ENCODE peak calls at places on chromosomes 2 and 18, in nine cellular contexts. Q is IMR-90, V is WERI-Rb-1, K is cardiac fibroblast, P is Peyer's patch, E is GM23248, W is lower lobe of right lung, D is fibroblast of pulmonary artery, T is fibroblast of the aortic adventitia. S is an unnamed sample.

GRCh38 chr2:24919977-24920812 is at the start of gene ADCY3:
- DNase-seq in Q (peak; percentile 29), V (peak; percentile 60), K (no peak), P (peak; percentile 85), E (peak; percentile 78), W (peak; percentile 57), D (peak; percentile 29), T (peak; percentile 29), S (peak; percentile 84)

GRCh38 chr2:129744649-129745048 is 234.8 kb upstream of the RAB6C start:
- DNase-seq in Q (no peak), V (peak; percentile 24), K (no peak), P (no peak), E (no peak), W (no peak), D (no peak), T (no peak), S (no peak)

GRCh38 chr2:215190588-215190987 is 52.2 kb upstream of the ABCA12 start:
- DNase-seq in Q (no peak), V (no peak), K (no peak), P (no peak), E (no peak), W (no peak), D (no peak), T (no peak), S (no peak)

GRCh38 chr2:196046123-196046917 is 22.3 kb downstream of the DNAH7 start:
- DNase-seq in Q (peak; percentile 67), V (no peak), K (peak; percentile 32), P (no peak), E (no peak), W (no peak), D (peak; percentile 40), T (peak; percentile 52), S (peak; percentile 38)

GRCh38 chr18:58325521-58325908 is 281.5 kb downstream of the NEDD4L start:
- DNase-seq in Q (peak; percentile 33), V (no peak), K (no peak), P (no peak), E (peak; percentile 59), W (no peak), D (no peak), T (peak; percentile 22), S (no peak)

GRCh38 chr2:20514596-20515269 is 67.9 kb downstream of the RHOB start:
- DNase-seq in Q (peak; percentile 98), V (no peak), K (peak; percentile 98), P (peak; percentile 56), E (peak; percentile 98), W (no peak), D (peak; percentile 97), T (peak; percentile 96), S (no peak)

GRCh38 chr2:10170256-10170655 is 47.7 kb downstream of the RRM2 start:
- DNase-seq in Q (peak; percentile 66), V (no peak), K (peak; percentile 50), P (no peak), E (peak; percentile 36), W (no peak), D (peak; percentile 43), T (peak; percentile 43), S (no peak)

GRCh38 chr18:10035306-10035991 is 121.6 kb downstream of the VAPA start:
- DNase-seq in Q (no peak), V (no peak), K (peak; percentile 22), P (no peak), E (peak; percentile 38), W (peak; percentile 78), D (no peak), T (no peak), S (no peak)

GRCh38 chr2:28746504-28747111 is 5.0 kb upstream of the PPP1CB start:
- DNase-seq in Q (no peak), V (no peak), K (no peak), P (no peak), E (no peak), W (no peak), D (no peak), T (no peak), S (no peak)

GRCh38 chr2:23756593-23757292 is 170.2 kb downstream of the ATAD2B start:
- DNase-seq in Q (no peak), V (peak; percentile 45), K (no peak), P (no peak), E (no peak), W (no peak), D (no peak), T (no peak), S (no peak)

GRCh38 chr2:41405429-41405828 is 642.4 kb upstream of the PKDCC start:
- DNase-seq in Q (no peak), V (no peak), K (no peak), P (no peak), E (no peak), W (no peak), D (no peak), T (no peak), S (no peak)

GRCh38 chr2:41410011-41410410 is 637.8 kb upstream of the PKDCC start:
- DNase-seq in Q (no peak), V (peak; percentile 19), K (no peak), P (no peak), E (no peak), W (no peak), D (no peak), T (no peak), S (no peak)

GRCh38 chr2:41413813-41414485 is 633.9 kb upstream of the PKDCC start:
- DNase-seq in Q (no peak), V (no peak), K (peak; percentile 31), P (no peak), E (no peak), W (no peak), D (no peak), T (no peak), S (peak; percentile 42)

GRCh38 chr2:41414486-41415230 is 633.2 kb upstream of the PKDCC start:
- DNase-seq in Q (no peak), V (peak; percentile 53), K (peak; percentile 63), P (no peak), E (peak; percentile 35), W (no peak), D (peak; percentile 65), T (peak; percentile 50), S (peak; percentile 65)

DNA sequence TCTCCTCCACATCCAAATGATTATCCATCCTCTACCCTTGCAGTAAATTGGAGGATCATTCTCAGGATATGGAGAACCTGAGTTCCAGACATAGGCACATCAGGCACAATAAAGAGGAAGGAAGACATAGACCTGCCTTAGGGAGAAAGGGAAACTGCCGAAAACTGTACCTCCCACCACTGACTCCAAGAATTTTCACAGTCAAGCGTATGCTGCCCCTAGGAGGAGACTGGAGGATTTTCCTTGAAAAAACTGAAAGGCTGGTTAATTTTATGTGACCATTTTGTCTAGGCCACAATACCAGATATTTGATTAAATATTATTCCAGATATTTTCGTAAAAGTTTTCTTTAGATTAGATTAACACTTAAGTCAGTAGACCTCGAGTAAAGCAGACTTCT is 638.5 kb upstream of the PKDCC start:
- DNase-seq in Q (no peak), V (no peak), K (no peak), P (no peak), E (no peak), W (no peak), D (no peak), T (no peak), S (no peak)
- H3K4me3 ChIP-seq in Q (no peak overlapping the region), V (no peak overlapping the region), K (no peak overlapping the region), P (no peak overlapping the region), E (no peak overlapping the region), W (no peak overlapping the region), D (no peak overlapping the region), T (no peak overlapping the region), S (no peak overlapping the region)

GRCh38 chr18:78721281-78721949 is 258.2 kb upstream of the SALL3 start:
- DNase-seq in Q (no peak), V (no peak), K (no peak), P (no peak), E (no peak), W (no peak), D (no peak), T (no peak), S (no peak)
- H3K4me3 ChIP-seq in Q (no peak overlapping the region), V (no peak overlapping the region), K (no peak overlapping the region), P (no peak overlapping the region), E (no peak overlapping the region), W (no peak overlapping the region), D (no peak overlapping the region), T (no peak overlapping the region), S (no peak overlapping the region)

GRCh38 chr2:8679567-8679826 is 2.4 kb upstream of the ID2 start:
- DNase-seq in Q (no peak), V (no peak), K (no peak), P (no peak), E (no peak), W (no peak), D (no peak), T (no peak), S (no peak)

GRCh38 chr2:8681786-8682692 is at the start of gene ID2:
- DNase-seq in Q (peak; percentile 98), V (peak; percentile 100), K (peak; percentile 98), P (peak; percentile 99), E (peak; percentile 99), W (peak; percentile 100), D (peak; percentile 99), T (peak; percentile 99), S (peak; percentile 99)

GRCh38 chr2:8678731-8679566 is 2.9 kb upstream of the ID2 start:
- DNase-seq in Q (peak; percentile 91), V (peak; percentile 96), K (peak; percentile 87), P (peak; percentile 96), E (peak; percentile 98), W (peak; percentile 97), D (peak; percentile 96), T (peak; percentile 96), S (peak; percentile 97)

GRCh38 chr2:8680931-8681760 is 710 bp upstream of the ID2 start:
- DNase-seq in Q (peak; percentile 92), V (peak; percentile 81), K (peak; percentile 75), P (peak; percentile 84), E (peak; percentile 98), W (peak; percentile 89), D (peak; percentile 92), T (peak; percentile 92), S (peak; percentile 81)

GRCh38 chr2:8679827-8680731 is 1.8 kb upstream of the ID2 start:
- DNase-seq in Q (peak; percentile 43), V (peak; percentile 67), K (peak; percentile 54), P (peak; percentile 82), E (peak; percentile 79), W (peak; percentile 75), D (peak; percentile 55), T (peak; percentile 80), S (peak; percentile 31)
- H3K4me3 ChIP-seq in Q (peak overlapping the region; percentile 57), V (peak overlapping the region; percentile 81), K (peak overlapping the region; percentile 51), P (peak overlapping the region; percentile 77), E (peak overlapping the region; percentile 85), W (peak overlapping the region; percentile 71), D (peak overlapping the region; percentile 63), T (peak overlapping the region; percentile 75), S (peak overlapping the region; percentile 71)

GRCh38 chr2:231037731-231038482 is 584 bp downstream of the C2orf72 start:
- DNase-seq in Q (no peak), V (peak; percentile 47), K (no peak), P (no peak), E (peak; percentile 35), W (no peak), D (no peak), T (no peak), S (peak; percentile 18)

GRCh38 chr2:231037202-231037730 is at the start of gene C2orf72:
- DNase-seq in Q (no peak), V (peak; percentile 42), K (no peak), P (no peak), E (peak; percentile 36), W (no peak), D (no peak), T (no peak), S (no peak)

GRCh38 chr2:231039294-231039664 is 2.0 kb downstream of the C2orf72 start:
- DNase-seq in Q (no peak), V (no peak), K (no peak), P (no peak), E (no peak), W (no peak), D (no peak), T (no peak), S (no peak)

GRCh38 chr2:231039821-231040364 is 2.6 kb downstream of the C2orf72 start:
- DNase-seq in Q (no peak), V (no peak), K (no peak), P (no peak), E (no peak), W (no peak), D (no peak), T (no peak), S (no peak)

GRCh38 chr2:231038483-231039293 is 1.4 kb downstream of the C2orf72 start:
- DNase-seq in Q (no peak), V (no peak), K (no peak), P (no peak), E (no peak), W (no peak), D (no peak), T (no peak), S (no peak)
- H3K4me3 ChIP-seq in Q (no peak overlapping the region), V (peak overlapping the region; percentile 69), K (no peak overlapping the region), P (peak overlapping the region; percentile 71), E (no peak overlapping the region), W (peak overlapping the region; percentile 31), D (no peak overlapping the region), T (no peak overlapping the region), S (no peak overlapping the region)

S was measured in GM12865.